ENCODE peak calls at places on chromosomes 3 and 15, in nine cellular contexts. One of them, this sample, is unnamed.

GRCh38 chr15:49313650-49314049 is 109.4 kb upstream of the FGF7 start:
- DNase-seq in HAP-1: no peak
- DNase-seq in upper lobe of right lung: no peak
- DNase-seq in cardiac muscle cell: no peak
- DNase-seq in stomach: no peak
- DNase-seq in pancreas: no peak
- DNase-seq in IMR-90: peak; percentile 94
- DNase-seq in breast epithelium: no peak
- DNase-seq in mesendoderm: peak; percentile 42
- DNase-seq in this sample: no peak

GRCh38 chr3:127411083-127411727 is 123.4 kb upstream of the PRR20G start:
- DNase-seq in mesendoderm: peak; percentile 77
- DNase-seq in upper lobe of right lung: no peak
- DNase-seq in cardiac muscle cell: no peak
- DNase-seq in IMR-90: no peak
- DNase-seq in stomach: no peak
- DNase-seq in breast epithelium: no peak
- DNase-seq in pancreas: no peak
- DNase-seq in HAP-1: peak; percentile 68
- DNase-seq in this sample: no peak

GRCh38 chr3:46112296-46112695 is 85.0 kb upstream of the XCR1 start:
- DNase-seq in upper lobe of right lung: no peak
- DNase-seq in breast epithelium: no peak
- DNase-seq in cardiac muscle cell: no peak
- DNase-seq in mesendoderm: no peak
- DNase-seq in pancreas: no peak
- DNase-seq in HAP-1: no peak
- DNase-seq in stomach: no peak
- DNase-seq in IMR-90: no peak
- DNase-seq in this sample: no peak

GRCh38 chr15:41945221-41945620 is 27.1 kb downstream of the EHD4 start:
- DNase-seq in breast epithelium: no peak
- DNase-seq in HAP-1: no peak
- DNase-seq in IMR-90: no peak
- DNase-seq in pancreas: no peak
- DNase-seq in upper lobe of right lung: no peak
- DNase-seq in stomach: no peak
- DNase-seq in cardiac muscle cell: no peak
- DNase-seq in mesendoderm: no peak
- DNase-seq in this sample: no peak

GRCh38 chr15:48031466-48031865 is 89.3 kb upstream of the SLC24A5 start:
- DNase-seq in upper lobe of right lung: no peak
- DNase-seq in cardiac muscle cell: no peak
- DNase-seq in IMR-90: no peak
- DNase-seq in HAP-1: no peak
- DNase-seq in pancreas: no peak
- DNase-seq in mesendoderm: no peak
- DNase-seq in breast epithelium: no peak
- DNase-seq in stomach: no peak
- DNase-seq in this sample: no peak

GRCh38 chr15:99507016-99507731 is 58.6 kb upstream of the MEF2A start:
- DNase-seq in stomach: no peak
- DNase-seq in mesendoderm: no peak
- DNase-seq in cardiac muscle cell: peak; percentile 56
- DNase-seq in upper lobe of right lung: no peak
- DNase-seq in IMR-90: peak; percentile 88
- DNase-seq in pancreas: peak; percentile 35
- DNase-seq in HAP-1: no peak
- DNase-seq in breast epithelium: no peak
- DNase-seq in this sample: peak; percentile 87

GRCh38 chr3:20511863-20512262 is 325.9 kb upstream of the SGO1 start:
- DNase-seq in cardiac muscle cell: peak; percentile 70
- DNase-seq in mesendoderm: peak; percentile 91
- DNase-seq in IMR-90: peak; percentile 58
- DNase-seq in HAP-1: peak; percentile 52
- DNase-seq in stomach: no peak
- DNase-seq in pancreas: no peak
- DNase-seq in upper lobe of right lung: no peak
- DNase-seq in breast epithelium: no peak
- DNase-seq in this sample: peak; percentile 54

GRCh38 chr3:108406661-108407206 is 103.7 kb downstream of the MYH15 start:
- DNase-seq in stomach: no peak
- DNase-seq in cardiac muscle cell: peak; percentile 53
- DNase-seq in mesendoderm: peak; percentile 62
- DNase-seq in breast epithelium: no peak
- DNase-seq in IMR-90: peak; percentile 56
- DNase-seq in pancreas: peak; percentile 16
- DNase-seq in upper lobe of right lung: no peak
- DNase-seq in HAP-1: peak; percentile 85
- DNase-seq in this sample: peak; percentile 76

GRCh38 chr3:120147072-120147871 is 53.0 kb upstream of the GSK3B start:
- DNase-seq in mesendoderm: peak; percentile 58
- DNase-seq in pancreas: no peak
- DNase-seq in cardiac muscle cell: no peak
- DNase-seq in HAP-1: no peak
- DNase-seq in upper lobe of right lung: no peak
- DNase-seq in IMR-90: no peak
- DNase-seq in breast epithelium: peak; percentile 38
- DNase-seq in stomach: peak; percentile 70
- DNase-seq in this sample: no peak

GRCh38 chr3:15241341-15241740 is 35.3 kb downstream of the CAPN7 start:
- DNase-seq in HAP-1: no peak
- DNase-seq in mesendoderm: peak; percentile 30
- DNase-seq in stomach: no peak
- DNase-seq in breast epithelium: no peak
- DNase-seq in IMR-90: no peak
- DNase-seq in cardiac muscle cell: peak; percentile 20
- DNase-seq in upper lobe of right lung: no peak
- DNase-seq in pancreas: no peak
- DNase-seq in this sample: peak; percentile 45

GRCh38 chr15:92882697-92883642 is 17.2 kb upstream of the CHD2 start:
- DNase-seq in stomach: no peak
- DNase-seq in upper lobe of right lung: peak; percentile 77
- DNase-seq in pancreas: peak; percentile 53
- DNase-seq in breast epithelium: no peak
- DNase-seq in cardiac muscle cell: peak; percentile 40
- DNase-seq in mesendoderm: peak; percentile 39
- DNase-seq in IMR-90: no peak
- DNase-seq in HAP-1: no peak
- DNase-seq in this sample: peak; percentile 55

GRCh38 chr3:102481050-102481449 is 46.2 kb downstream of the ZPLD1 start:
- DNase-seq in mesendoderm: no peak
- DNase-seq in upper lobe of right lung: no peak
- DNase-seq in pancreas: no peak
- DNase-seq in IMR-90: no peak
- DNase-seq in HAP-1: no peak
- DNase-seq in breast epithelium: no peak
- DNase-seq in stomach: no peak
- DNase-seq in cardiac muscle cell: no peak
- DNase-seq in this sample: peak; percentile 66

GRCh38 chr3:35596611-35597010 is 42.7 kb upstream of the ARPP21 start:
- DNase-seq in breast epithelium: no peak
- DNase-seq in stomach: no peak
- DNase-seq in IMR-90: no peak
- DNase-seq in upper lobe of right lung: no peak
- DNase-seq in mesendoderm: no peak
- DNase-seq in pancreas: no peak
- DNase-seq in HAP-1: no peak
- DNase-seq in cardiac muscle cell: no peak
- DNase-seq in this sample: no peak

GRCh38 chr3:35594739-35595138 is 44.6 kb upstream of the ARPP21 start:
- DNase-seq in cardiac muscle cell: no peak
- DNase-seq in stomach: no peak
- DNase-seq in IMR-90: no peak
- DNase-seq in upper lobe of right lung: no peak
- DNase-seq in pancreas: no peak
- DNase-seq in HAP-1: no peak
- DNase-seq in breast epithelium: no peak
- DNase-seq in mesendoderm: no peak
- DNase-seq in this sample: no peak

GRCh38 chr3:35597490-35597889 is 41.8 kb upstream of the ARPP21 start:
- DNase-seq in HAP-1: no peak
- DNase-seq in upper lobe of right lung: no peak
- DNase-seq in pancreas: no peak
- DNase-seq in stomach: no peak
- DNase-seq in breast epithelium: no peak
- DNase-seq in cardiac muscle cell: no peak
- DNase-seq in IMR-90: no peak
- DNase-seq in mesendoderm: no peak
- DNase-seq in this sample: no peak

GRCh38 chr3:35602395-35602936 is 36.9 kb upstream of the ARPP21 start:
- DNase-seq in IMR-90: no peak
- DNase-seq in breast epithelium: no peak
- DNase-seq in mesendoderm: no peak
- DNase-seq in cardiac muscle cell: no peak
- DNase-seq in pancreas: no peak
- DNase-seq in HAP-1: no peak
- DNase-seq in stomach: no peak
- DNase-seq in upper lobe of right lung: no peak
- DNase-seq in this sample: no peak

GRCh38 chr3:35598804-35599203 is 40.5 kb upstream of the ARPP21 start:
- DNase-seq in upper lobe of right lung: no peak
- DNase-seq in cardiac muscle cell: no peak
- DNase-seq in IMR-90: no peak
- DNase-seq in stomach: no peak
- DNase-seq in pancreas: no peak
- DNase-seq in mesendoderm: no peak
- DNase-seq in HAP-1: no peak
- DNase-seq in breast epithelium: no peak
- DNase-seq in this sample: no peak
- H3K4me3 ChIP-seq in upper lobe of right lung: no peak overlapping the region
- H3K4me3 ChIP-seq in cardiac muscle cell: no peak overlapping the region
- H3K4me3 ChIP-seq in IMR-90: no peak overlapping the region
- H3K4me3 ChIP-seq in stomach: no peak overlapping the region
- H3K4me3 ChIP-seq in pancreas: no peak overlapping the region
- H3K4me3 ChIP-seq in mesendoderm: no peak overlapping the region
- H3K4me3 ChIP-seq in HAP-1: no peak overlapping the region
- H3K4me3 ChIP-seq in breast epithelium: no peak overlapping the region
- H3K4me3 ChIP-seq in this sample: no peak overlapping the region

GRCh38 chr15:62737551-62737950 is 305.0 kb upstream of the TPM1 start:
- DNase-seq in IMR-90: no peak
- DNase-seq in mesendoderm: no peak
- DNase-seq in breast epithelium: no peak
- DNase-seq in stomach: no peak
- DNase-seq in HAP-1: no peak
- DNase-seq in upper lobe of right lung: no peak
- DNase-seq in cardiac muscle cell: no peak
- DNase-seq in pancreas: no peak
- DNase-seq in this sample: no peak
- H3K4me1 ChIP-seq in IMR-90: peaks cover 11% of the 10 kb centered on the region
- H3K4me1 ChIP-seq in mesendoderm: peaks cover 8% of the 10 kb centered on the region
- H3K4me1 ChIP-seq in breast epithelium: no peaks in the 10 kb centered on the region
- H3K4me1 ChIP-seq in stomach: peaks cover 14% of the 10 kb centered on the region
- H3K4me1 ChIP-seq in HAP-1: peaks cover 5% of the 10 kb centered on the region
- H3K4me1 ChIP-seq in upper lobe of right lung: peaks cover 6% of the 10 kb centered on the region
- H3K4me1 ChIP-seq in cardiac muscle cell: no peaks in the 10 kb centered on the region
- H3K4me1 ChIP-seq in pancreas: no peaks in the 10 kb centered on the region
- H3K4me1 ChIP-seq in this sample: peaks cover 6% of the 10 kb centered on the region

GRCh38 chr15:40336129-40337122 is 4.3 kb downstream of the CCDC9B start:
- DNase-seq in upper lobe of right lung: no peak
- DNase-seq in HAP-1: no peak
- DNase-seq in stomach: no peak
- DNase-seq in mesendoderm: no peak
- DNase-seq in pancreas: no peak
- DNase-seq in IMR-90: no peak
- DNase-seq in breast epithelium: no peak
- DNase-seq in cardiac muscle cell: peak; percentile 65
- DNase-seq in this sample: peak; percentile 67

GRCh38 chr15:40338921-40339620 is 1.7 kb downstream of the CCDC9B start:
- DNase-seq in breast epithelium: peak; percentile 94
- DNase-seq in upper lobe of right lung: no peak
- DNase-seq in stomach: no peak
- DNase-seq in cardiac muscle cell: no peak
- DNase-seq in HAP-1: no peak
- DNase-seq in pancreas: peak; percentile 55
- DNase-seq in mesendoderm: peak; percentile 73
- DNase-seq in IMR-90: peak; percentile 93
- DNase-seq in this sample: peak; percentile 92

GRCh38 chr15:40339621-40339945 is 1.2 kb downstream of the CCDC9B start:
- DNase-seq in pancreas: no peak
- DNase-seq in upper lobe of right lung: no peak
- DNase-seq in breast epithelium: no peak
- DNase-seq in cardiac muscle cell: no peak
- DNase-seq in IMR-90: no peak
- DNase-seq in mesendoderm: no peak
- DNase-seq in stomach: no peak
- DNase-seq in HAP-1: no peak
- DNase-seq in this sample: peak; percentile 48

GRCh38 chr15:40338041-40338657 is 2.6 kb downstream of the CCDC9B start:
- DNase-seq in breast epithelium: no peak
- DNase-seq in HAP-1: peak; percentile 86
- DNase-seq in pancreas: peak; percentile 71
- DNase-seq in IMR-90: peak; percentile 60
- DNase-seq in stomach: peak; percentile 74
- DNase-seq in upper lobe of right lung: peak; percentile 89
- DNase-seq in cardiac muscle cell: peak; percentile 89
- DNase-seq in mesendoderm: peak; percentile 91
- DNase-seq in this sample: peak; percentile 89

GRCh38 chr15:40337597-40337996 is 3.1 kb downstream of the CCDC9B start:
- DNase-seq in pancreas: no peak
- DNase-seq in upper lobe of right lung: no peak
- DNase-seq in stomach: no peak
- DNase-seq in cardiac muscle cell: no peak
- DNase-seq in IMR-90: no peak
- DNase-seq in breast epithelium: no peak
- DNase-seq in mesendoderm: no peak
- DNase-seq in HAP-1: no peak
- DNase-seq in this sample: no peak
- H3K4me3 ChIP-seq in pancreas: no peak overlapping the region
- H3K4me3 ChIP-seq in upper lobe of right lung: peak overlapping the region; percentile 8
- H3K4me3 ChIP-seq in stomach: peak overlapping the region; percentile 7
- H3K4me3 ChIP-seq in cardiac muscle cell: no peak overlapping the region
- H3K4me3 ChIP-seq in IMR-90: no peak overlapping the region
- H3K4me3 ChIP-seq in breast epithelium: peak overlapping the region; percentile 26
- H3K4me3 ChIP-seq in mesendoderm: no peak overlapping the region
- H3K4me3 ChIP-seq in HAP-1: no peak overlapping the region
- H3K4me3 ChIP-seq in this sample: no peak overlapping the region

DNA sequence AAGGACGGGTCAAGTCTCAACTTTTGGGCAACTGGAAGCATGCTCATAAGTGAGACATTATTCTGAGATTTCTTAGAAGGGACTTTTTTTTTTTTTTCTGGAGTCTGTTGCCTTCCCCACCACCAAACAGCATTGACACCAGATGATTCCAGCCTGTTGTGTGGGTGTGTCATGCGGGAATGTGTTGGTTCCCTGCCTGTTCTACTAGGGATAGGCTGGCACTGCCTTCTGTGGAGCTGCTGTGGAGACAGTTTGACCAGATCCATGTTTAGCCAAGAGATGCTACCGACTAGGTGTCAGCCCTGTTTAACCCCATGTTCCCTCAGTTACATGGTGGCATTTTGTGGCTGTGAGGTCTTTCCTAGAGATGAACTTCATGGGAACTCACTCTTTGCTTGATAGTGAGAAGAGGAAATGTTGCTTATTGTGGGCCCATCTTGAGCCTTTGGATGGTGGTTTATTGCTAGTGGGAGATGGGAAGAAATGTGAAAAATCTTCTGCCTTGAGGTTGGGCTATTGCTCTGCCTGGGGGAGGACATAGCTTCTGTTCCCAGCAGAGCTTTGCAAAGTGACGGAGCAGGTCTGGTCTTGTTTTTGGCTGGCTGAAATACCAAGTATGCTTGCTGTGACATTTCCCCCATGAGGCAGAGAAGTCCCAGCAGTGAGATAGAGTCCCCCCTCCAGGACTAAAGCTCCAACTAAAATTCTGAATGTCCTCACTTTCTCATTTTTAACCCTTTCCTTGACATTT is 31.3 kb downstream of the TRAK1 start:
- DNase-seq in upper lobe of right lung: no peak
- DNase-seq in pancreas: no peak
- DNase-seq in cardiac muscle cell: no peak
- DNase-seq in mesendoderm: peak; percentile 19
- DNase-seq in HAP-1: no peak
- DNase-seq in IMR-90: no peak
- DNase-seq in stomach: no peak
- DNase-seq in breast epithelium: peak; percentile 75
- DNase-seq in this sample: no peak
- H3K4me1 ChIP-seq in upper lobe of right lung: peaks cover 47% of the 10 kb centered on the region
- H3K4me1 ChIP-seq in pancreas: peaks cover 13% of the 10 kb centered on the region
- H3K4me1 ChIP-seq in cardiac muscle cell: no peaks in the 10 kb centered on the region
- H3K4me1 ChIP-seq in mesendoderm: peaks cover 2% of the 10 kb centered on the region
- H3K4me1 ChIP-seq in HAP-1: no peaks in the 10 kb centered on the region
- H3K4me1 ChIP-seq in IMR-90: peaks cover 6% of the 10 kb centered on the region
- H3K4me1 ChIP-seq in stomach: peaks cover 52% of the 10 kb centered on the region
- H3K4me1 ChIP-seq in breast epithelium: peaks cover 32% of the 10 kb centered on the region
- H3K4me1 ChIP-seq in this sample: no peaks in the 10 kb centered on the region

This sample was measured in SJCRH30.